ENCODE peak calls at places on chromosomes 7 and 10, in nine cellular contexts. D is fibroblast of villous mesenchyme; E is fibroblast of lung; C is CD4-positive, CD25-positive, alpha-beta regulatory T cell; S is IMR-90; W is stomach; A is foreskin fibroblast; B is psoas muscle; F is lung. G is an unnamed sample.

GRCh38 chr10:12235796-12236195 is 39.8 kb downstream of the CDC123 start:
- DNase-seq in C (no peak), A (no peak), E (peak), B (no peak), D (peak), W (no peak), S (peak), F (no peak), G (no peak)

GRCh38 chr10:22503315-22504090 is 158.2 kb downstream of the SPAG6 start:
- DNase-seq in E (peak), C (no peak), F (no peak), B (no peak), S (no peak), W (no peak), A (no peak), D (peak), G (no peak)

GRCh38 chr7:82975811-82976468 is 186.7 kb downstream of the PCLO start:
- DNase-seq in S (no peak), D (no peak), A (no peak), B (no peak), E (no peak), C (no peak), W (no peak), F (no peak), G (no peak)

GRCh38 chr10:100167521-100168312 is 18.1 kb downstream of the ERLIN1 start:
- DNase-seq in B (no peak), D (peak), A (no peak), S (no peak), F (no peak), E (no peak), W (no peak), C (no peak), G (no peak)

GRCh38 chr7:17991866-17992648 is 35.6 kb downstream of the PRPS1L1 start:
- DNase-seq in E (no peak), S (no peak), B (no peak), F (no peak), D (no peak), W (no peak), A (peak), C (no peak), G (no peak)

GRCh38 chr7:132402751-132403245 is 173.5 kb downstream of the PLXNA4 start:
- DNase-seq in E (peak), D (peak), A (peak), S (no peak), B (no peak), F (no peak), W (no peak), C (no peak), G (no peak)

GRCh38 chr10:22475857-22476600 is 130.7 kb downstream of the SPAG6 start:
- DNase-seq in C (no peak), S (no peak), D (no peak), F (no peak), W (no peak), E (no peak), B (no peak), A (peak), G (no peak)

GRCh38 chr7:122746948-122747347 is 44.2 kb upstream of the RNF148 start:
- DNase-seq in F (no peak), C (no peak), S (no peak), A (no peak), D (no peak), W (no peak), B (no peak), E (no peak), G (no peak)

GRCh38 chr10:33414841-33415240 is 80.4 kb upstream of the NRP1 start:
- DNase-seq in W (no peak), F (no peak), C (no peak), E (peak), B (no peak), S (peak), A (no peak), D (no peak), G (no peak)

GRCh38 chr10:97228130-97228774 is 42.5 kb upstream of the SLIT1 start:
- DNase-seq in E (no peak), B (no peak), S (no peak), W (no peak), A (no peak), F (no peak), D (no peak), C (no peak), G (no peak)

GRCh38 chr10:75400769-75401568 is 595 bp downstream of the ZNF503 start:
- DNase-seq in D (peak), A (peak), B (peak), S (peak), F (peak), E (peak), C (no peak), W (peak), G (peak)

GRCh38 chr10:91162495-91163268 is 57.8 kb upstream of the PCGF5 start:
- DNase-seq in B (peak), S (peak), A (peak), C (peak), W (peak), D (peak), E (peak), F (peak), G (no peak)

GRCh38 chr7:37052673-37053072 is 328.4 kb upstream of the AOAH start:
- DNase-seq in A (peak), S (peak), C (no peak), F (no peak), E (peak), B (no peak), W (no peak), D (peak), G (no peak)

GRCh38 chr7:7706556-7706955 is 11.9 kb downstream of the RPA3 start:
- DNase-seq in D (no peak), S (no peak), F (no peak), A (no peak), B (no peak), E (no peak), C (no peak), W (no peak), G (no peak)

GRCh38 chr10:117740696-117741222 is 198.2 kb downstream of the EMX2 start:
- DNase-seq in S (no peak), W (no peak), D (no peak), E (no peak), F (no peak), A (no peak), C (no peak), B (no peak), G (no peak)

GRCh38 chr7:133431134-133431711 is 178.3 kb downstream of the EXOC4 start:
- DNase-seq in E (no peak), D (peak), F (no peak), S (no peak), W (no peak), C (no peak), A (peak), B (no peak), G (no peak)

GRCh38 chr7:29565186-29565540 is 1.5 kb downstream of the PRR15 start:
- DNase-seq in A (no peak), D (peak), F (no peak), C (no peak), B (no peak), E (no peak), S (peak), W (no peak), G (no peak)

GRCh38 chr7:139697031-139697430 is 80.8 kb downstream of the HIPK2 start:
- DNase-seq in D (no peak), B (no peak), E (no peak), S (no peak), C (no peak), F (no peak), A (no peak), W (peak), G (no peak)

GRCh38 chr7:156036153-156036552 is 223.9 kb upstream of the SHH start:
- DNase-seq in S (no peak), A (no peak), F (no peak), E (no peak), C (no peak), B (no peak), W (no peak), D (no peak), G (no peak)

GRCh38 chr10:130652544-130652943 is 516.4 kb downstream of the GLRX3 start:
- DNase-seq in C (no peak), A (peak), F (no peak), B (no peak), D (no peak), S (no peak), E (no peak), W (no peak), G (no peak)

GRCh38 chr7:131325179-131325840 is 2.4 kb upstream of the MKLN1 start:
- DNase-seq in S (no peak), C (no peak), E (no peak), D (peak), A (peak), W (no peak), B (no peak), F (no peak), G (no peak)

GRCh38 chr10:84593546-84593945 is 265.2 kb downstream of the CCSER2 start:
- DNase-seq in A (no peak), W (no peak), S (no peak), F (no peak), E (no peak), B (no peak), C (no peak), D (no peak), G (no peak)

GRCh38 chr7:30998180-30998579 is 34.4 kb downstream of the GHRHR start:
- DNase-seq in E (no peak), D (no peak), F (no peak), W (no peak), C (no peak), B (peak), A (no peak), S (no peak), G (no peak)

GRCh38 chr10:81018898-81019890 is 481.5 kb downstream of the SH2D4B start:
- DNase-seq in S (peak), A (peak), F (no peak), D (peak), E (peak), B (no peak), C (no peak), W (no peak), G (peak)

GRCh38 chr7:32071466-32072091 is 1.4 kb upstream of the PDE1C start:
- DNase-seq in C (no peak), F (no peak), B (no peak), S (no peak), W (no peak), A (no peak), E (no peak), D (no peak), G (no peak)

GRCh38 chr10:36345770-36346169 is 703.7 kb upstream of the FZD8 start:
- DNase-seq in E (peak), D (no peak), A (peak), F (no peak), B (no peak), S (peak), W (no peak), C (no peak), G (no peak)

GRCh38 chr7:5689118-5689517 is 92.3 kb downstream of the RNF216 start:
- DNase-seq in W (no peak), S (peak), D (peak), F (no peak), E (peak), A (peak), C (no peak), B (no peak), G (no peak)

GRCh38 chr10:3579845-3580244 is 205.2 kb downstream of the KLF6 start:
- DNase-seq in C (no peak), A (no peak), F (no peak), E (no peak), W (no peak), B (no peak), D (no peak), S (no peak), G (no peak)

GRCh38 chr10:129580010-129580409 is 113.0 kb downstream of the MGMT start:
- DNase-seq in D (no peak), S (no peak), W (no peak), C (no peak), A (no peak), E (no peak), F (no peak), B (no peak), G (no peak)

GRCh38 chr7:23106801-23107713 is 1.5 kb downstream of the KLHL7 start:
- DNase-seq in B (no peak), C (no peak), S (peak), F (no peak), D (peak), A (peak), E (peak), W (no peak), G (no peak)
- H3K4me3 ChIP-seq in B (peak), C (peak), S (peak), F (peak), D (peak), A (peak), E (peak), W (peak), G (peak)

DNA sequence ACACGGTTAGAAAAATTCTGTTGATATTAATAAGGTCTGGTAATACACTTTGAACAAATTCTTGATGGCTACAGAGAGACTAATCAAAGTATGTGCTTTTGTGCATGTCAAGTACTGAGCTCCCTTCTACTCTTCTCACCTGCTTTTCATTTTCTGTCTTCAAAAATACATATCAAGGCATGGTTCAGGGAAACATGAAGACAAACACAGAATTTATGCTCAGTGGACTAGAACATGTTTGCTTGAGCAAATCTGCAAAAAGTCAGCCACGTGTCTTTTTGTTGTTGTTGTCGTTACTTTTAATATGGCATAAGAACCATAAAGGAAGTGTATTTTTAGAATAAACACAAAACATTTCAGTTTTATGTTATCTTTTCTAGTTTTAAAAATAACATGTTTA is 21.9 kb downstream of the CDK13 start:
- DNase-seq in D (no peak), W (no peak), C (no peak), B (no peak), E (no peak), S (no peak), F (no peak), A (no peak), G (no peak)
- H3K4me3 ChIP-seq in D (no peak), W (no peak), C (peak), B (no peak), E (no peak), S (no peak), F (no peak), A (no peak), G (no peak)

DNA sequence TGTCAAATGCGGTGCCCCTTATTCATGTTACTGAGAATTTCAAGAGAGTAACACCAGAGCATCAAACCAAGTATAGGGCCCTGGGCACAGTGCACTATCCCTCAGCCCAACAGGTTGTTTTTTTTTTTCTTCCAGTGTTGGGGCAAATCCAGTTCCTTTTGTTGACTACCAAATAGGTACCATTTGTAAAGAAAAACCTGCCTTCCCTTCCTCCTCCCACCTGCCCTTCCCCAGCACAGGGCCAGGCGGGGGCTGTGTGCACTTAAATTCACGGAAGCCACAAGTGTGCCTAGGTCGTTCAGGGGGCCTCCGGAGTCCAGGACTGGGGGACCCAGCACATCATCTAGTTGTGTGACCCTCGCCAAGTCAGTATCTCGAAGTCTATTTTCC is 592 bp upstream of the SFXN4 start:
- DNase-seq in F (no peak), B (no peak), W (no peak), S (no peak), C (no peak), D (no peak), A (no peak), E (no peak), G (no peak)
- H3K4me3 ChIP-seq in F (peak), B (peak), W (peak), S (peak), C (peak), D (peak), A (peak), E (peak), G (peak)

DNA sequence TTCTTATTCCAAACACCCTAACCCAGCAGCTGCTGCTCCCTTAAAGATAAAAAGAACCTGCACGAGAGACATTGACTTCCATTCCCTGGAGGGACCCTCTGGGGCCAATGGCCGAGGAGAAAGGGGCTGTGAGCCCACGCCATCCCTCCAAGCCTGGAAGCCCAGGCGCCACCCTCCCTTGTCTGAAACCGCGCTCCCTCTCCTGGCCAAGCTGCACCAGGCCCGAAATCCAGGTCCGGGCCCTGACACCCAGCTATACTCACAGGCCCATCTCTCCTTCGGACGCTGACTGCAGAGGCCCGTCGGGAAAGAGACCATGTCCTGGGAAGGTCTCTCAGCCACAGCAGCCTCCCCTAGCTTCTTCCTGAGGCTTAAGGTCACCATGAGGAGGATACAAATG is 196.5 kb downstream of the PTPRN2 start:
- DNase-seq in B (no peak), S (no peak), D (no peak), E (no peak), C (no peak), W (no peak), A (no peak), F (no peak), G (no peak)
- H3K4me3 ChIP-seq in B (no peak), S (no peak), D (no peak), E (no peak), C (no peak), W (no peak), A (no peak), F (no peak), G (no peak)

GRCh38 chr10:74011762-74012161 is 13.8 kb downstream of the VCL start:
- DNase-seq in E (peak), C (no peak), A (peak), B (no peak), S (peak), W (no peak), F (peak), D (peak), G (peak)
- H3K4me3 ChIP-seq in E (peak), C (no peak), A (no peak), B (no peak), S (no peak), W (no peak), F (no peak), D (no peak), G (no peak)

GRCh38 chr10:131731780-131732630 is 168.8 kb upstream of the PPP2R2D start:
- DNase-seq in B (no peak), S (no peak), E (no peak), C (no peak), F (no peak), D (no peak), W (peak), A (no peak), G (no peak)

GRCh38 chr10:131732631-131733127 is 168.1 kb upstream of the PPP2R2D start:
- DNase-seq in C (no peak), S (no peak), B (no peak), F (no peak), A (no peak), D (no peak), W (peak), E (no peak), G (no peak)

GRCh38 chr10:131729361-131729760 is 171.4 kb upstream of the PPP2R2D start:
- DNase-seq in E (no peak), F (no peak), D (no peak), C (no peak), A (no peak), B (peak), W (peak), S (no peak), G (no peak)

GRCh38 chr10:131729938-131730660 is 170.7 kb upstream of the PPP2R2D start:
- DNase-seq in F (no peak), B (peak), W (peak), E (no peak), C (no peak), D (no peak), S (no peak), A (no peak), G (no peak)

GRCh38 chr10:131730771-131731497 is 169.9 kb upstream of the PPP2R2D start:
- DNase-seq in W (peak), A (no peak), B (peak), S (no peak), E (no peak), F (no peak), C (no peak), D (no peak), G (no peak)
- H3K4me3 ChIP-seq in W (no peak), A (no peak), B (no peak), S (no peak), E (no peak), F (no peak), C (no peak), D (no peak), G (no peak)

GRCh38 chr7:26379711-26380110 is 88.0 kb downstream of the SNX10 start:
- DNase-seq in B (no peak), C (no peak), A (no peak), F (no peak), W (no peak), E (no peak), D (no peak), S (no peak), G (no peak)

GRCh38 chr7:26374665-26375373 is 83.2 kb downstream of the SNX10 start:
- DNase-seq in B (no peak), A (no peak), E (no peak), D (no peak), W (no peak), C (no peak), S (no peak), F (no peak), G (no peak)

GRCh38 chr7:26375604-26376207 is 84.0 kb downstream of the SNX10 start:
- DNase-seq in W (no peak), C (no peak), D (no peak), S (no peak), A (no peak), B (no peak), E (no peak), F (no peak), G (no peak)

GRCh38 chr7:26372738-26373137 is 81.1 kb downstream of the SNX10 start:
- DNase-seq in B (no peak), A (no peak), F (no peak), W (no peak), S (no peak), E (no peak), C (no peak), D (no peak), G (no peak)

GRCh38 chr7:26376208-26376917 is 84.7 kb downstream of the SNX10 start:
- DNase-seq in F (peak), A (peak), C (peak), D (no peak), S (no peak), W (no peak), E (no peak), B (peak), G (no peak)
- H3K4me3 ChIP-seq in F (peak), A (no peak), C (no peak), D (no peak), S (no peak), W (peak), E (peak), B (peak), G (peak)

GRCh38 chr7:70104243-70104642 is 506.0 kb downstream of the AUTS2 start:
- DNase-seq in W (no peak), A (peak), E (no peak), D (peak), F (no peak), C (no peak), B (no peak), S (no peak), G (no peak)
- H3K4me3 ChIP-seq in W (no peak), A (no peak), E (no peak), D (no peak), F (no peak), C (no peak), B (no peak), S (no peak), G (no peak)